ENCODE peak calls at places on chromosomes 11 and 22, in seven cellular contexts. Z is Karpas-422; Q is upper lobe of right lung; M is BJ; G is CD8-positive, alpha-beta T cell; R is adrenal gland; P is HFF-Myc. W is an unnamed sample.

GRCh38 chr11:17978553-17979287 is 34.1 kb downstream of the SERGEF start:
- DNase-seq in Z (peak; percentile 81), Q (no peak), M (no peak), G (no peak), R (peak; percentile 60), P (no peak), W (no peak)

GRCh38 chr22:29216873-29217666 is 11.4 kb downstream of the EMID1 start:
- DNase-seq in Z (no peak), Q (no peak), M (peak; percentile 3), G (no peak), R (peak; percentile 93), P (no peak), W (peak; percentile 38)

GRCh38 chr22:32708835-32709234 is 92.7 kb upstream of the TIMP3 start:
- DNase-seq in Z (no peak), Q (no peak), M (peak; percentile 70), G (no peak), R (no peak), P (no peak), W (no peak)

GRCh38 chr11:35047179-35047578 is 91.8 kb upstream of the CD44 start:
- DNase-seq in Z (no peak), Q (no peak), M (no peak), G (peak; percentile 26), R (no peak), P (no peak), W (no peak)

GRCh38 chr11:73298233-73298632 is 9.8 kb upstream of the ARHGEF17 start:
- DNase-seq in Z (no peak), Q (no peak), M (no peak), G (no peak), R (no peak), P (no peak), W (no peak)

GRCh38 chr11:23765862-23766261 is 731.0 kb upstream of the LUZP2 start:
- DNase-seq in Z (no peak), Q (no peak), M (no peak), G (no peak), R (no peak), P (no peak), W (no peak)

GRCh38 chr11:133576351-133576750 is 44.0 kb upstream of the OPCML start:
- DNase-seq in Z (no peak), Q (no peak), M (no peak), G (no peak), R (no peak), P (no peak), W (no peak)

GRCh38 chr22:25754527-25755202 is 12.7 kb downstream of the MYO18B start:
- DNase-seq in Z (no peak), Q (no peak), M (no peak), G (no peak), R (peak; percentile 95), P (no peak), W (peak; percentile 33)

GRCh38 chr22:43654271-43654670 is 157.8 kb downstream of the EFCAB6 start:
- DNase-seq in Z (no peak), Q (no peak), M (no peak), G (no peak), R (no peak), P (no peak), W (no peak)

GRCh38 chr11:13008625-13009475 is at the start of gene RASSF10:
- DNase-seq in Z (no peak), Q (peak; percentile 95), M (no peak), G (no peak), R (no peak), P (no peak), W (no peak)

GRCh38 chr22:46465348-46465725 is 72.1 kb downstream of the CELSR1 start:
- DNase-seq in Z (no peak), Q (peak; percentile 80), M (no peak), G (no peak), R (no peak), P (no peak), W (no peak)

GRCh38 chr11:60930394-60930793 is 6.1 kb downstream of the TMEM132A start:
- DNase-seq in Z (no peak), Q (peak; percentile 57), M (no peak), G (no peak), R (no peak), P (no peak), W (no peak)

GRCh38 chr22:45709866-45710265 is 38.2 kb downstream of the ATXN10 start:
- DNase-seq in Z (no peak), Q (no peak), M (peak; percentile 45), G (no peak), R (no peak), P (no peak), W (no peak)

GRCh38 chr22:22687638-22688500 is 43.5 kb downstream of the GGTLC2 start:
- DNase-seq in Z (peak; percentile 78), Q (no peak), M (no peak), G (no peak), R (peak; percentile 50), P (peak; percentile 12), W (peak; percentile 38)

GRCh38 chr11:65574963-65575567 is 788 bp upstream of the EHBP1L1 start:
- DNase-seq in Z (no peak), Q (no peak), M (no peak), G (no peak), R (no peak), P (no peak), W (no peak)

GRCh38 chr22:19811211-19811621 is 43.5 kb downstream of the GNB1L start:
- DNase-seq in Z (no peak), Q (no peak), M (no peak), G (no peak), R (no peak), P (no peak), W (no peak)

DNA sequence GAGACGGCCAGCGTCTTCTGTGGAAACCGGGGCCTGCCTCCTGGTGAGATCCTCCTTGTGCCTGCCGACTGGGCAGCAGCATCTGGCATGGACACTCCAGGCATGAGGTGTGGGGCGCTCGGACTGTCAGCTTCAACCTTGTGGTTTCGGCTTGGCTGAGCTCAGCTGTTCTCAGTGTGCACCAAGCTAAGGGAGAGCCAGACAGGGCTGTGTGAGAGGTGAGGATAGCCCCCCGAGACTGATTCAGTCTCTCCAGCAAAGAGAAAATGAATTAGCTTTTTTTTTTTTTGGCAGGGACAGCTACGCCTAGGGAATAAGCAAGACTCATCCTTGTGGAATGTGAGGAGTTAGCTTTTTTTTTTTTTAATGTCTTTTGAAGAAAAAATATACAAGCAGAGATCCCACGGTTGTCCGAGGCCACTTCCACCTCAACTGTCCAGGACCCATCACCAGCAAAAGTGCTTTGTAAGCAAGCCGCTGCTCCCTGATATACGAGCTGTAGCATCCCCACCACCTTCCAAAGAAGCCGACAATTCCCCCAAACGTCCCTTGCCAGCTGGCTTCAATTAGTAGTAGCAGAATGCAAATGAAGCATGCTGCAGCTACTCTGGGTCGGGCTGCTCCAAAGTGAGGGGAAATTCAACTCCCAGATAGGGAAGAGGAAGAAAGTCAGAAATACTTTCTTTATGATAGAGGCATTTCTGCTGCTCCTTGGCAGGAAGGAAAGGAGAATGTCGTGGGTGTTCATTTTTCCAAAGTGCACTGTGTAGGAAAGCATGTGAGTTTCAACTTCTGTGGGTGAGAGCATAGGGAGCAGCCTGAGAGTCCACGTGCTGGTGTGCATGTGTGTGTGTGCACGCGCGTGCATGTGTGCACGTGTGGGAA is 9.8 kb upstream of the THY1 start:
- DNase-seq in Z (peak; percentile 49), Q (no peak), M (peak; percentile 56), G (no peak), R (peak; percentile 33), P (peak; percentile 71), W (peak; percentile 66)
- H3K4me3 ChIP-seq in Z (peak overlapping the region; percentile 20), Q (no peak overlapping the region), M (peak overlapping the region; percentile 27), G (no peak overlapping the region), R (peak overlapping the region; percentile 25), P (peak overlapping the region; percentile 32), W (peak overlapping the region; percentile 50)

GRCh38 chr11:46359936-46360335 is 12.7 kb downstream of the DGKZ start:
- DNase-seq in Z (peak; percentile 43), Q (no peak), M (no peak), G (no peak), R (no peak), P (no peak), W (peak; percentile 36)

GRCh38 chr11:46356911-46357482 is 9.7 kb downstream of the DGKZ start:
- DNase-seq in Z (no peak), Q (no peak), M (no peak), G (no peak), R (no peak), P (no peak), W (peak; percentile 45)

GRCh38 chr11:46360878-46361277 is 13.6 kb downstream of the DGKZ start:
- DNase-seq in Z (peak; percentile 57), Q (no peak), M (no peak), G (no peak), R (no peak), P (no peak), W (no peak)

GRCh38 chr11:46353706-46354105 is 6.4 kb downstream of the DGKZ start:
- DNase-seq in Z (no peak), Q (no peak), M (no peak), G (no peak), R (no peak), P (no peak), W (no peak)

DNA sequence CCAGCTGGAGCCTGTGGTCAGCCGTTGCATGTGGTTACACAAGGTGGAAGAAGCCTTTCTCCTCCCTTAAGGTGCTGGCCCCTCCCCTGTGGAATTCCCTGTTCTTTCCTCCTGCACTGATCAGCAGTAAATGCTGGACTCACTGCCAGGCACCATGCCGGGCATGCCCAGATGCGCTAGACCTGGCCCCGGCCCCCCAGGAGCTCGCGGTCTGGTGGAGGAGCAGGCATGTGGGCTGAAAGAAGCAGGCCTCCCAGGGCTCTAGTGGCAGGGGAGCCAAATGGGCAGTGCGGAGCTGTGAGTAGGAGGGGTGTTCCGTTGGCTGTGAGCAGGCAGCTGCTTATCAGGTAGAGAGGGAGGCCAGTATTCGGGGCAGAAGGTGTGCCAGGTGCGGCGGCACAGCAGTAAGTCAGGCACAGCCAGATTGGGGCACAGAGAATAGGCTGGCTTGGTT is 10.2 kb downstream of the DGKZ start:
- DNase-seq in Z (no peak), Q (no peak), M (no peak), G (no peak), R (no peak), P (no peak), W (no peak)
- H3K4me3 ChIP-seq in Z (no peak overlapping the region), Q (no peak overlapping the region), M (no peak overlapping the region), G (no peak overlapping the region), R (no peak overlapping the region), P (no peak overlapping the region), W (no peak overlapping the region)

DNA sequence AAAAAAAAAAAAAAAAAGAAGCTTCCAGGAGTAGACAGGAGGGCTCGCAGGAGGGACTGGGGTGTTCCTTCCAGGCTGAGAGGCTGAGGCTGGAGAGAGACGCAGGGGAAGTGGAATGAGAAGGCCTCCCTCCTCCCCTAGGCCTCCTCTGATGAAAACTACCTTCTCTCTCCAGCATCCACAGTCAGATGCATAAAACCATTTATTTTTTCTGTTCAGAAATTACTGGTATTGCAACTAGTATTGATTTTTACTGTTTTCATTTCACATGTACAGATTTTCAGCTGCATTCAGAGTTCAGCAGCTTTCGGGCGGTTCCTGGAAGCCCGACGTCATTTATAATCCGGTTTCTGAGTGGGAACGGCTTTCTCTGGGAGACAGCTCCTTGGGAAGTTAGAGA is 6.8 kb upstream of the NFAM1 start:
- DNase-seq in Z (peak; percentile 39), Q (no peak), M (no peak), G (no peak), R (no peak), P (no peak), W (no peak)
- H3K4me3 ChIP-seq in Z (no peak overlapping the region), Q (no peak overlapping the region), M (no peak overlapping the region), G (no peak overlapping the region), R (no peak overlapping the region), P (no peak overlapping the region), W (no peak overlapping the region)

GRCh38 chr22:30277547-30278344 is 11.1 kb upstream of the OSM start:
- DNase-seq in Z (no peak), Q (no peak), M (no peak), G (no peak), R (no peak), P (peak; percentile 43), W (no peak)
- H3K4me3 ChIP-seq in Z (no peak overlapping the region), Q (no peak overlapping the region), M (no peak overlapping the region), G (no peak overlapping the region), R (no peak overlapping the region), P (no peak overlapping the region), W (no peak overlapping the region)

W was measured in AG04450.